ENCODE peak calls at places on chromosomes 5 and 9, in four cellular contexts. W is AG04449, E is heart left ventricle, V is WERI-Rb-1. Z is an unnamed sample.

GRCh38 chr9:3386753-3387152 is 139.0 kb downstream of the RFX3 start:
- DNase-seq in V (no peak), W (no peak), E (no peak), Z (no peak)

GRCh38 chr9:133087429-133088145 is 25.8 kb downstream of the CEL start:
- DNase-seq in W (no peak), E (no peak), V (no peak), Z (peak)

GRCh38 chr9:127554966-127555829 is 56.9 kb upstream of the STXBP1 start:
- DNase-seq in W (no peak), E (no peak), V (no peak), Z (no peak)

GRCh38 chr5:8333977-8334376 is 465.0 kb downstream of the MTRR start:
- DNase-seq in W (no peak), E (no peak), V (no peak), Z (no peak)

GRCh38 chr5:68739752-68740151 is 354.1 kb upstream of the SLC30A5 start:
- DNase-seq in E (no peak), V (no peak), W (no peak), Z (no peak)

GRCh38 chr9:129398901-129399300 is 220.8 kb upstream of the IER5L start:
- DNase-seq in E (no peak), W (no peak), V (no peak), Z (peak)

GRCh38 chr9:33065157-33066076 is 11.1 kb downstream of the SMU1 start:
- DNase-seq in V (no peak), E (no peak), W (no peak), Z (no peak)

GRCh38 chr9:127714916-127715442 is 484 bp downstream of the PTRH1 start:
- DNase-seq in E (no peak), V (no peak), W (no peak), Z (peak)

GRCh38 chr5:16160706-16161105 is 18.9 kb downstream of the MARCHF11 start:
- DNase-seq in E (no peak), W (peak), V (peak), Z (peak)

GRCh38 chr5:178433273-178433775 is 156.9 kb downstream of the COL23A1 start:
- DNase-seq in V (no peak), W (no peak), E (no peak), Z (no peak)

GRCh38 chr5:56535347-56535746 is 280.0 kb upstream of the MAP3K1 start:
- DNase-seq in V (no peak), W (no peak), E (no peak), Z (no peak)

GRCh38 chr9:127183814-127184582 is 61.6 kb upstream of the ANGPTL2 start:
- DNase-seq in E (peak), V (no peak), W (no peak), Z (no peak)

GRCh38 chr9:37392272-37392671 is 30.2 kb upstream of the GRHPR start:
- DNase-seq in E (no peak), V (no peak), W (no peak), Z (no peak)

GRCh38 chr5:166571668-166572067 is 1719.8 kb upstream of the WWC1 start:
- DNase-seq in E (no peak), V (no peak), W (no peak), Z (no peak)

GRCh38 chr9:8571648-8572047 is 772.1 kb upstream of the DMAC1 start:
- DNase-seq in V (no peak), W (no peak), E (no peak), Z (no peak)

GRCh38 chr5:78467744-78468357 is 107.4 kb downstream of the SCAMP1 start:
- DNase-seq in V (no peak), E (no peak), W (no peak), Z (no peak)

GRCh38 chr5:161850491-161850890 is 2.6 kb downstream of the GABRA1 start:
- DNase-seq in V (no peak), E (no peak), W (no peak), Z (no peak)

GRCh38 chr9:82532504-82532903 is 530.4 kb downstream of the RASEF start:
- DNase-seq in V (no peak), E (no peak), W (no peak), Z (no peak)

GRCh38 chr5:112339761-112340160 is 79.3 kb downstream of the EPB41L4A start:
- DNase-seq in E (no peak), V (no peak), W (no peak), Z (no peak)

GRCh38 chr9:86687788-86688187 is 259.5 kb downstream of the GAS1 start:
- DNase-seq in W (no peak), V (no peak), E (no peak), Z (no peak)

GRCh38 chr5:147743686-147744332 is 38.7 kb downstream of the JAKMIP2 start:
- DNase-seq in V (no peak), E (no peak), W (no peak), Z (peak)

GRCh38 chr9:86977205-86977835 is 30.0 kb upstream of the GAS1 start:
- DNase-seq in W (peak), V (no peak), E (no peak), Z (no peak)

GRCh38 chr5:87246046-87246445 is 21.6 kb upstream of the RASA1 start:
- DNase-seq in E (no peak), V (no peak), W (no peak), Z (no peak)

GRCh38 chr9:7454490-7455110 is 345.0 kb downstream of the DMAC1 start:
- DNase-seq in V (no peak), W (no peak), E (no peak), Z (no peak)

GRCh38 chr5:40154194-40154593 is 525.5 kb upstream of the PTGER4 start:
- DNase-seq in W (no peak), E (no peak), V (no peak), Z (no peak)

GRCh38 chr9:128898845-128899565 is 17.1 kb downstream of the LRRC8A start:
- DNase-seq in E (no peak), W (no peak), V (no peak), Z (no peak)

GRCh38 chr5:106399381-106399780 is 1271.4 kb downstream of the EFNA5 start:
- DNase-seq in V (no peak), W (no peak), E (no peak), Z (no peak)

GRCh38 chr5:79255786-79256557 is 20.0 kb downstream of the JMY start:
- DNase-seq in V (peak), E (no peak), W (no peak), Z (peak)

GRCh38 chr5:179284751-179285191 is 60.5 kb downstream of the ADAMTS2 start:
- DNase-seq in V (no peak), W (no peak), E (peak), Z (no peak)

GRCh38 chr9:32251539-32251938 is 132.9 kb upstream of the ACO1 start:
- DNase-seq in E (no peak), W (no peak), V (peak), Z (peak)

GRCh38 chr5:157747766-157748700 is 4.5 kb downstream of the LSM11 start:
- DNase-seq in W (no peak), V (no peak), E (no peak), Z (no peak)

GRCh38 chr5:157747173-157747758 is 3.8 kb downstream of the LSM11 start:
- DNase-seq in W (no peak), E (no peak), V (no peak), Z (no peak)

GRCh38 chr5:157744055-157745011 is 821 bp downstream of the LSM11 start:
- DNase-seq in E (no peak), V (peak), W (no peak), Z (no peak)

GRCh38 chr5:157743163-157744054 is at the start of gene LSM11:
- DNase-seq in E (peak), V (peak), W (no peak), Z (peak)

GRCh38 chr5:157745041-157745456 is 1.5 kb downstream of the LSM11 start:
- DNase-seq in E (no peak), V (no peak), W (no peak), Z (no peak)
- H3K4me3 ChIP-seq in E (peak), V (no peak), W (peak), Z (no peak)

DNA sequence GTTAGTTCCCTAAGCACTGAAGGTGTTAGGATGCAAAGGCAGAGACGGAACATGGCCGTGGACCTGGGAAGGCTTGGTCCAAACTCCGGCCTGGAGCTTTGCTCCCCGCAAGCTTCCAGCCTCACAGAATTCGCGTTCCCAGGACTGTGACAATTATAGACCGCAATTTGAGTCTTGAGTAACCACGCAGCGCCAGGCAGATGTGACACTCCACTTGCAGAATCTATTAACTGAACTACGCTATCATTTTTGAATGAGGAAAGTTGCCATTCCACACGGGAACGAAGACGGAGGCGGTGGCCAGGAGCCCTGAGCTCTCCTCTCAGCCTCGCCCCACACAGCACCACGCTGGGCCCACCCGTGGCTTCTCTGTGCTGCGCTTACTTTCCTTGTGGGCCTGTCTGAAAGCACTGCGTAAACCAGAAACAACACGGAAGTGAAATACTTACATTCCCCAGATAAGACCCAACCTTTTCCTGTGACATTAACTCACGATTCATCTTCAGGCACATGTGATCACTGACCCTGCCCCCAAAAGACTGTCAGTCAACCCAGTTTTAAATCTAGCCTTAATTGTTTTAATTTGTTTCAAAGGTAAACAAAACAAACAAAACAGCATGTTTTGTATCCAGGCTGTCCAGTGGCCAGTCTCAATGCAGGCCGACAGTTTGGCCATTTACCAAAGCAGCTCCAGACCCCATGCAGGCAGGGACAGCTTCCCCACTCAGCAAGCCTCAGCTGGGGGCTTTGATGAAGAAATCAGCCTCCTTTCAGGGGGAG is 16.1 kb upstream of the COL5A1 start:
- DNase-seq in E (no peak), V (peak), W (no peak), Z (no peak)
- H3K4me3 ChIP-seq in E (no peak), V (no peak), W (no peak), Z (no peak)

DNA sequence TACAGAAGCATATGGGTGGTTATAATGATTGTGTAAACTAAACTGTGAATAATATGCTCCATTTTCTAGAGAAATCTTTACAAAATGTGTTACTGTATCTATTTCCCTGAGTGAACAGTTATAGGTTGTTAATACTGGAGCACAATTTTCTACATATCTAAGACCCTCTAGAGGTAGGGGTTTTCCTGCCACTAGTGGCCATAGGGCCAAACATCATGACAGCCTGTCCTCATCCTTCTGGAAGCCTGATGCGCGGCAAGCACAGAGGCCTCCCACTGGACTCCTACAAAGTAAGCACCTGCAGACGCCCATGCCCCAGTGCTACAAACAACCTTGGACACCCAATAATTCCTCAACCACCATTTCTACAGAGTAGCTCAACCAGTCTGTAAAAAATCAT is 1.9 kb upstream of the SNX18 start:
- DNase-seq in W (no peak), E (no peak), V (no peak), Z (no peak)
- H3K4me3 ChIP-seq in W (no peak), E (no peak), V (no peak), Z (no peak)

DNA sequence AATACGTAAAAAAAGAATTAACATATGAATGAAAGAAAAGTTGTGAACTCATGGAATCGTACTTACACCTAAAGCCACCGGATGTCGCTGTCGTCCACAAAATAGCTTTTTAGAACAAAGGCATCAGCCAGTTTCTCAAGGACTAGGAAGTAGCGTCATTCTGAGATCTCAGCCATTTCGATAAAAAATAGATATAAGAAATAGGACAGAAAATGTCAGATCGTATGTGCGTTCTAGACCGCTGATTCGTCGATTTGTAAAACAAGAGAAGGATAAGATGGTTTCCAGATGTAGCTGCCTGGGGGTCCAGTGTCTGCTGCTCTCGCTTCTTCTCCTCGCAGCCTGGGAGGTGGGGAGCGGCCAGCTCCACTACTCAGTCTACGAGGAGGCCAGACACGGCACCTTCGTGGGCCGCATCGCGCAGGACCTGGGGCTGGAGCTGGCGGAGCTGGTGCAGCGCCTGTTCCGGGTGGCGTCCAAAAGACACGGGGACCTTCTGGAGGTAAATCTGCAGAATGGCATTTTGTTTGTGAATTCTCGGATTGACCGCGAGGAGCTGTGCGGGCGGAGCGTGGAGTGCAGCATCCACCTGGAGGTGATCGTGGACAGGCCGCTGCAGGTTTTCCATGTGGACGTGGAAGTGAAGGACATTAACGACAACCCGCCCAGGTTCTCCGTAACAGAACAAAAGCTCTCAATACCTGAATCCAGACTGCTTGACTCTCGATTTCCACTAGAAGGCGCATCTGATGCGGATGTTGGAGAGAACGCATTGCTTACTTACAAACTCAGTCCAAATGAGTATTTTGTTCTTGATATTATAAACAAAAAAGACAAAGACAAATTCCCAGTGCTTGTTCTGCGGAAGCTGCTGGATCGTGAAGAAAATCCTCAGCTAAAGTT is at the start of gene PCDHA10:
- DNase-seq in E (no peak), V (no peak), W (no peak), Z (peak)
- H3K4me3 ChIP-seq in E (peak), V (no peak), W (no peak), Z (no peak)

GRCh38 chr9:131312246-131312645 is 22.7 kb downstream of the PLPP7 start:
- DNase-seq in V (no peak), W (no peak), E (no peak), Z (no peak)

GRCh38 chr9:131308906-131309305 is 19.4 kb downstream of the PLPP7 start:
- DNase-seq in W (no peak), V (no peak), E (no peak), Z (no peak)

GRCh38 chr9:131312822-131313770 is 23.6 kb downstream of the PLPP7 start:
- DNase-seq in V (no peak), W (no peak), E (no peak), Z (no peak)

GRCh38 chr9:131309526-131310276 is 20.2 kb downstream of the PLPP7 start:
- DNase-seq in V (no peak), E (no peak), W (no peak), Z (no peak)

DNA sequence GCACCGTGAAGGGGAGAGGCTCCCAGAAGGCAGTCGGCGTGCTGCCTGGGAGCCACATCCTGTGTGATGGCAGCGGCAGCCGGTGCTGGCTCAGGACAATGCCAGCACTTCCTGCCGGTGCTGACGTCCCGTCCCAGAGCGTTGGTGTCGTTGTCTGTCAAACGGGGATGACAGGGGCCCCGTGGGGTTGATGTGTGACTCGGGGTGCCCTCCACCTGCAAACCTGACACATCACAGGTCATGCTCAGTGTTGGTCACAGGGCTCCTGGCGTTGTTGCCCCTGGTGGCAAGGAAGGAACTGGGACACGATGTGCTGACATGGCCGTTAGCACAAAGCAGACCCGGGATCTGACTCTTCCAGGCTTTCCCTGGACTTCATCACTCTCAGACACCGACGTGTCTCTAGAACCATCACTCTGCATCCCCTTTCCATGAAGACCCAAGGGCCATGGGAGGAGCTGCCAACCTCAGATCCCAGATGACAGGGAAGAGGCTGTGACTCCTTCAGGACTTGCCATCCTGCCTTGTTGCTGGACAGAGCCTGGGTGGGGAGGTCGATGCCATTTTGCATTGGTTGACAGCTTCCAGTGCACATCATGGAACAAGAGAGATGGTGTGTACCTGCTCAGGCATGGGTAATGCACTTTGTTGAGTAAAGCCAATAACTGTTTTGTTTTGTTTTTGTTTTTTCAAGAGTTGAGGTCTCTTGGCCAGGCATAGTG is 21.5 kb downstream of the PLPP7 start:
- DNase-seq in E (peak), W (no peak), V (no peak), Z (no peak)
- H3K4me3 ChIP-seq in E (peak), W (no peak), V (no peak), Z (no peak)

DNA sequence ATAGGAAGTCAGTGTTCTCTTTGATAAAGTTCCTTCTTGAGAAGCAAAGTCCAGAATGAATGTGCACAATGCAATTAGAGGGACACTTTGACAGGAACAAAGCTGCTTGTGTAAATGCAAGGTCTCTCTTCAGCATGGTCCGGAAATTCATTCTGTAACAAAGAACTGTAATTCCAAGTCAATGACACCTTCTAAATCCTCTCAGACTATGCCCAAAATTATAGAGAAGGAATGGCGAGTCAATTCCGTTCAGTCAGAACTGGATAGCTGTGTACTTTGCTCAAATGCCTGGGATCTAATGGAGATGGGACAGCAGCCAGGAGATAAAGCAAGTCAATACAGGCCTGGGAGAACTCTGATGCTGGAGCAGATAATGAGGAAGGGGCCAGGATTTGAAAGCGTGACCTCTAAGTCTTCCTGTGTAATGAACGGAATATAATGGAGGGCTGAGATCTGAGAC is 96.4 kb upstream of the SPRY4 start:
- DNase-seq in W (no peak), E (no peak), V (no peak), Z (no peak)
- H3K4me3 ChIP-seq in W (no peak), E (no peak), V (no peak), Z (no peak)

DNA sequence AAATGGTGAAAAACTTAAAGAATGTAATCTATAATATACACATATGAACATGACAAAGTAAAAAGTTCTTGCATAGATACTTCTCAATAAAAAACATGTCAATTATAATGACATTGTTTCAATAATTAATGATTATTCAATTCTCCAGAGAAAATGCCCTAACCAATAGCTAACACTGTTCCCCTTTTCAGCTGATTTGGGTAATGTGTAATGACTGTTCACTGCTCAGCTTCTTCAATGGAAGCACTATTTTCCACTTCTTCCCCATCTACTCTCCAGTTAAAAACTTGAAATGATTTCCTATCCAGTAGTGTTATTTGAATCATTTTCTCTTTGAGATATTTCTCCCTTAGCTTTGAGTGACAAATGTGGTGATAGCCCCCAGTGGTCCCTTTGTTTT is 62.3 kb downstream of the CEP120 start:
- DNase-seq in V (no peak), W (no peak), E (no peak), Z (no peak)
- H3K4me3 ChIP-seq in V (no peak), W (no peak), E (no peak), Z (no peak)